ENCODE peak calls at places on chromosomes 1 and 21, in eight cellular contexts. P is stimulated activated CD8-positive, alpha-beta memory T cell treated with anti-CD3 and anti-CD28 coated beads, Interleukin-4, amount 100 ng/mL, for 24 hours; L is CD8-positive, alpha-beta memory T cell; K is stimulated activated CD4-positive, alpha-beta T cell treated with anti-CD3 and anti-CD28 coated beads, Interleukin-1b, Interleukin-23, amount 100 ng/mL, for 1 hour; D is amniotic stem cell; W is cerebellar nuclear complex; F is IMR-90; V is NCI-H2081. M is an unnamed sample.

GRCh38 chr21:40736145-40736544 is 110.8 kb downstream of the DSCAM start:
- DNase-seq in F (no peak), D (no peak), V (no peak), K (no peak), P (no peak), L (no peak), W (no peak), M (no peak)

GRCh38 chr1:215059947-215060346 is 22.6 kb upstream of the KCNK2 start:
- DNase-seq in F (no peak), V (no peak), L (no peak), K (no peak), D (no peak), W (no peak), P (no peak), M (no peak)

GRCh38 chr1:234078143-234078542 is 173.7 kb downstream of the SLC35F3 start:
- DNase-seq in K (no peak), D (no peak), F (no peak), W (no peak), V (no peak), P (no peak), L (no peak), M (no peak)

GRCh38 chr1:112501810-112502641 is 6.7 kb upstream of the WNT2B start:
- DNase-seq in P (peak; percentile 39), L (peak; percentile 31), D (peak; percentile 68), K (peak; percentile 41), F (peak; percentile 54), W (no peak), V (peak; percentile 53), M (peak; percentile 72)

GRCh38 chr21:45330075-45330781 is 42.5 kb upstream of the POFUT2 start:
- DNase-seq in V (no peak), D (peak; percentile 26), P (no peak), L (no peak), F (peak; percentile 88), W (no peak), K (no peak), M (peak; percentile 74)

GRCh38 chr1:41583658-41584570 is 99.4 kb upstream of the EDN2 start:
- DNase-seq in W (no peak), L (no peak), P (no peak), F (no peak), V (no peak), D (no peak), K (no peak), M (no peak)

GRCh38 chr1:111510003-111510380 is 6.6 kb upstream of the ADORA3 start:
- DNase-seq in L (no peak), P (no peak), K (no peak), F (no peak), V (no peak), D (no peak), W (no peak), M (no peak)

GRCh38 chr21:43735236-43736091 is 16.5 kb downstream of the PDXK start:
- DNase-seq in V (no peak), D (no peak), K (no peak), F (no peak), L (no peak), W (no peak), P (no peak), M (no peak)

GRCh38 chr1:230207598-230207997 is 140.6 kb downstream of the GALNT2 start:
- DNase-seq in W (no peak), D (no peak), F (no peak), P (no peak), L (no peak), V (no peak), K (no peak), M (no peak)

GRCh38 chr1:116711061-116711582 is 43.1 kb upstream of the CD2 start:
- DNase-seq in K (no peak), W (no peak), P (no peak), L (no peak), V (peak; percentile 29), F (no peak), D (no peak), M (no peak)

GRCh38 chr1:38451541-38451993 is 405.0 kb upstream of the POU3F1 start:
- DNase-seq in P (no peak), V (no peak), F (peak; percentile 30), L (no peak), W (no peak), K (no peak), D (no peak), M (peak; percentile 8)

GRCh38 chr1:107559881-107560280 is 405.1 kb downstream of the VAV3 start:
- DNase-seq in D (no peak), L (no peak), P (no peak), W (no peak), K (no peak), F (no peak), V (no peak), M (no peak)

GRCh38 chr1:23951646-23952095 is 8.0 kb upstream of the PNRC2 start:
- DNase-seq in V (no peak), K (no peak), W (no peak), D (peak; percentile 12), P (no peak), F (peak; percentile 78), L (no peak), M (peak; percentile 96)

GRCh38 chr1:30302808-30303310 is 420.5 kb downstream of the MATN1 start:
- DNase-seq in D (no peak), L (no peak), W (no peak), K (no peak), P (no peak), V (peak; percentile 69), F (no peak), M (no peak)

GRCh38 chr1:62884156-62884740 is 100.3 kb downstream of the ATG4C start:
- DNase-seq in F (no peak), K (no peak), D (no peak), V (no peak), P (no peak), L (no peak), W (no peak), M (no peak)

GRCh38 chr1:39407889-39408640 is 83.4 kb upstream of the BMP8A start:
- DNase-seq in V (no peak), K (no peak), D (no peak), P (no peak), W (no peak), F (no peak), L (no peak), M (peak; percentile 15)

GRCh38 chr1:62084304-62084905 is 110.2 kb upstream of the L1TD1 start:
- DNase-seq in F (no peak), P (no peak), V (no peak), W (no peak), D (no peak), L (no peak), K (no peak), M (peak; percentile 34)

GRCh38 chr1:90716243-90716551 is 905 bp downstream of the BARHL2 start:
- DNase-seq in V (no peak), L (no peak), W (no peak), F (no peak), P (no peak), D (no peak), K (no peak), M (no peak)

GRCh38 chr21:15718709-15719108 is 11.1 kb upstream of the USP25 start:
- DNase-seq in D (no peak), P (no peak), L (no peak), F (no peak), V (no peak), W (no peak), K (no peak), M (no peak)

GRCh38 chr1:165647517-165647916 is 16.5 kb downstream of the MGST3 start:
- DNase-seq in K (no peak), L (no peak), F (no peak), V (no peak), W (no peak), D (no peak), P (no peak), M (no peak)

GRCh38 chr1:157704878-157705277 is 4.3 kb upstream of the FCRL3 start:
- DNase-seq in V (no peak), K (no peak), F (no peak), W (no peak), P (no peak), D (no peak), L (no peak), M (no peak)

GRCh38 chr1:25675729-25676476 is 59.3 kb downstream of the MAN1C1 start:
- DNase-seq in L (peak; percentile 50), F (no peak), W (no peak), K (peak; percentile 34), P (peak; percentile 64), D (no peak), V (peak; percentile 55), M (no peak)

GRCh38 chr1:193103759-193104495 is 1.3 kb downstream of the GLRX2 start:
- DNase-seq in L (no peak), F (no peak), D (no peak), V (no peak), K (no peak), P (no peak), W (no peak), M (peak; percentile 22)

GRCh38 chr1:51728611-51729155 is 111.8 kb downstream of the OSBPL9 start:
- DNase-seq in V (no peak), P (no peak), K (no peak), L (no peak), F (peak; percentile 10), W (no peak), D (no peak), M (no peak)